ENCODE peak calls at places on chromosomes 7 and 10, in four cellular contexts. N, M, L and I are unnamed samples.

GRCh38 chr7:17849504-17849903 is 90.8 kb downstream of the SNX13 start:
- DNase-seq in M (no peak), L (no peak), N (no peak), I (no peak)

GRCh38 chr7:50817561-50817960 is 34.9 kb upstream of the GRB10 start:
- DNase-seq in N (no peak), M (no peak), L (no peak), I (no peak)

GRCh38 chr7:105810556-105810955 is 65.8 kb downstream of the ATXN7L1 start:
- DNase-seq in M (no peak), N (no peak), L (no peak), I (no peak)

GRCh38 chr10:35011771-35012191 is 78.4 kb downstream of the CUL2 start:
- DNase-seq in M (no peak), L (no peak), N (no peak), I (no peak)

GRCh38 chr7:34086064-34086463 is 180.7 kb downstream of the BMPER start:
- DNase-seq in L (no peak), M (no peak), N (no peak), I (no peak)

GRCh38 chr7:45404622-45405021 is 169.5 kb upstream of the ADCY1 start:
- DNase-seq in L (peak), M (no peak), N (no peak), I (no peak)

GRCh38 chr7:35797311-35797710 is 3.5 kb upstream of the SEPTIN7 start:
- DNase-seq in M (no peak), L (no peak), N (no peak), I (no peak)

GRCh38 chr10:97721871-97722780 is 8.6 kb downstream of the MARVELD1 start:
- DNase-seq in N (no peak), M (no peak), L (peak), I (no peak)

GRCh38 chr10:80459047-80459865 is 5.1 kb downstream of the TSPAN14 start:
- DNase-seq in L (peak), M (peak), N (no peak), I (no peak)

GRCh38 chr7:46606771-46607170 is 685.7 kb upstream of the IGFBP3 start:
- DNase-seq in N (peak), L (no peak), M (no peak), I (no peak)

GRCh38 chr10:71043858-71044257 is 155.5 kb upstream of the PCBD1 start:
- DNase-seq in M (no peak), L (no peak), N (no peak), I (no peak)

GRCh38 chr10:36351159-36351558 is 709.1 kb upstream of the FZD8 start:
- DNase-seq in L (no peak), M (no peak), N (no peak), I (no peak)

GRCh38 chr10:96758423-96758822 is 38.1 kb upstream of the PIK3AP1 start:
- DNase-seq in L (peak), N (no peak), M (no peak), I (no peak)

GRCh38 chr10:16788778-16789177 is 28.4 kb downstream of the RSU1 start:
- DNase-seq in M (no peak), N (no peak), L (no peak), I (peak)

GRCh38 chr10:50464004-50464409 is 159.7 kb downstream of the SGMS1 start:
- DNase-seq in M (no peak), N (no peak), L (peak), I (no peak)

GRCh38 chr7:5550831-5551230 is 127.2 kb upstream of the TNRC18 start:
- DNase-seq in L (no peak), M (no peak), N (no peak), I (no peak)

GRCh38 chr10:68271104-68271882 is 39.4 kb upstream of the ATOH7 start:
- DNase-seq in M (no peak), L (no peak), N (peak), I (peak)

GRCh38 chr10:75982611-75983369 is 551.4 kb downstream of the LRMDA start:
- DNase-seq in N (no peak), L (no peak), M (peak), I (no peak)

GRCh38 chr10:121994429-121994881 is 5.5 kb downstream of the TACC2 start:
- DNase-seq in M (peak), N (peak), L (no peak), I (peak)

GRCh38 chr7:137073571-137074325 is 205.3 kb downstream of the CHRM2 start:
- DNase-seq in N (no peak), M (no peak), L (no peak), I (no peak)

GRCh38 chr7:103967401-103967800 is 22.1 kb downstream of the RELN start:
- DNase-seq in M (no peak), L (no peak), N (no peak), I (no peak)

GRCh38 chr7:153628825-153629224 is 423.4 kb upstream of the DPP6 start:
- DNase-seq in L (no peak), M (no peak), N (no peak), I (peak)

GRCh38 chr10:10207538-10207937 is 810.1 kb upstream of the CELF2 start:
- DNase-seq in M (no peak), N (no peak), L (no peak), I (no peak)

GRCh38 chr10:29189272-29189671 is 99.6 kb upstream of the LYZL1 start:
- DNase-seq in L (no peak), M (peak), N (no peak), I (no peak)

GRCh38 chr10:93062499-93063216 is 2.1 kb downstream of the CYP26C1 start:
- DNase-seq in N (peak), M (no peak), L (no peak), I (peak)

GRCh38 chr10:36612436-36612835 is 513.0 kb upstream of the ANKRD30A start:
- DNase-seq in L (no peak), M (no peak), N (no peak), I (no peak)

GRCh38 chr10:48332871-48333216 is 26.4 kb downstream of the MAPK8 start:
- DNase-seq in N (no peak), L (no peak), M (no peak), I (no peak)

GRCh38 chr7:7100432-7100849 is 81.9 kb upstream of the C1GALT1 start:
- DNase-seq in M (peak), L (no peak), N (peak), I (peak)

GRCh38 chr7:75885011-75885410 is 6.2 kb downstream of the RHBDD2 start:
- DNase-seq in N (no peak), M (no peak), L (no peak), I (no peak)

GRCh38 chr7:151113344-151114150 is 27.3 kb downstream of the AGAP3 start:
- DNase-seq in M (no peak), L (no peak), N (no peak), I (peak)

GRCh38 chr7:44531421-44532380 is 9.4 kb downstream of the NPC1L1 start:
- DNase-seq in L (no peak), M (no peak), N (no peak), I (no peak)

GRCh38 chr7:29574659-29575058 is 11.0 kb downstream of the PRR15 start:
- DNase-seq in M (no peak), N (no peak), L (no peak), I (no peak)

GRCh38 chr7:107387573-107388219 is 82.2 kb upstream of the GPR22 start:
- DNase-seq in N (no peak), L (no peak), M (no peak), I (peak)

GRCh38 chr7:122684504-122684903 is 14.4 kb downstream of the RNF133 start:
- DNase-seq in N (no peak), M (no peak), L (no peak), I (no peak)